ENCODE peak calls at places on chromosomes 16 and 17, in five cellular contexts. I is HepG2, Q is K562, U is H1, Y is GM12878. C is an unnamed sample.

GRCh38 chr17:58344047-58344790 is 7.8 kb downstream of the SUPT4H1 start:
- DNase-seq in U (no peak), Y (peak), Q (no peak), I (no peak), C (no peak)

GRCh38 chr16:30351586-30352419 is 3.3 kb downstream of the CD2BP2 start:
- DNase-seq in U (no peak), Y (no peak), I (no peak), Q (no peak), C (peak)

GRCh38 chr17:54270499-54270898 is 447.8 kb downstream of the KIF2B start:
- DNase-seq in Y (no peak), Q (no peak), U (no peak), I (no peak), C (no peak)

GRCh38 chr16:77993111-77993571 is 29.2 kb upstream of the CLEC3A start:
- DNase-seq in Y (no peak), Q (no peak), U (no peak), I (no peak), C (no peak)

GRCh38 chr16:65285128-65286120 is 163.6 kb upstream of the CDH11 start:
- DNase-seq in U (no peak), I (no peak), Y (no peak), Q (no peak), C (no peak)

GRCh38 chr16:73183678-73184092 is 135.8 kb upstream of the ZFHX3 start:
- DNase-seq in U (no peak), I (no peak), Q (no peak), Y (no peak), C (no peak)

GRCh38 chr17:43908111-43908721 is 880 bp upstream of the MPP2 start:
- DNase-seq in U (peak), Y (no peak), I (no peak), Q (peak), C (peak)

GRCh38 chr17:49646391-49647255 is 31.3 kb downstream of the SPOP start:
- DNase-seq in I (peak), U (no peak), Q (no peak), Y (peak), C (peak)

GRCh38 chr17:57524790-57525543 is 220.1 kb downstream of the CCDC182 start:
- DNase-seq in U (no peak), Y (no peak), I (peak), Q (no peak), C (no peak)

DNA sequence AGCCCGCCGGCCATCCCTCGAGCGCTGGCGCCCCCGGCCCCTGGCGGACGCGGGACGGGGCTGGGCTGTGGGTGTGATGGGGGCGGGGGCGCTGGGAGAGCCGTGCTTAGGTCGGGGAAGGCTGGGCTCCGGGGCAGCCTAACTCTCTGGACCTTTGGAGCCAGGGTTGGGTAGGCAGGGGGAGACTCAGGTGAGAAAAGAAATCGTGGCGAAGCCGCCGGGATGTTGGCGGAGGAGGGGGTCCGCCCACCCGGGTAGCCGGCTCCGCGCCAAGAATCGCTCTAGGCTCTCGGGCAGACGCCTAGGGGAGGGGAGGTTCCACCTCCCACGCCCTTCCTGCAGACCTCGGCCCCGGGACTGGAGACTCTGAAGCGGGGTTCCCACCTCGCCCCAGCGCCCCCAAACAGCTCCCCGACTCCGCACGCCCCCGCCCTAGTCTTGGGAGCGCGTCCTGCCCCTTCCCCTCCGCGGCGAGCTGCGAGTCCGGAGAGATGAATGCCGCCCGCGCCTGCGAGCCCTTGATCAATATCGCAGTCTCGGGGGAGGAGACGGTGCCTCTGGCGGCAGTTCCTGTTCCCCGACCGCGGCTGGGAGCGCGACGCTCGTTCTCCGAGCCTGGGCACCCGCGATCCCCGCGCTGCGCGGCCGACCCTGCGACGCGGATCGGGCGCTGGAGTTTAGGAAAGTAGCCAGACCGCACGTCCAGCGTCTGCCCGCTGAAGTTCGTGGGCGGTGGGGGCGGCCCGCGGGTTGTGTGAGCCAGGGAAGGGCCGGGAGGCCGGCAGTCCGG is 658 bp downstream of the CRHR1 start:
- DNase-seq in Y (no peak), U (peak), I (peak), Q (peak), C (no peak)
- TF ChIP-seq EZH2 in Y (peak), U (peak), I (peak), Q (no peak), C (no peak)

GRCh38 chr17:66715745-66716156 is 119.2 kb upstream of the CACNG5 start:
- DNase-seq in Y (peak), U (no peak), Q (no peak), I (peak), C (peak)
- TF ChIP-seq ZNF274 in Y (no peak), U (no peak), Q (no peak), I (no peak), C (no peak)

GRCh38 chr17:2102931-2103398 is 48.1 kb downstream of the HIC1 start:
- DNase-seq in U (no peak), I (no peak), Q (no peak), Y (no peak), C (peak)
- TF ChIP-seq POLR2AphosphoS5 in U (no peak), I (no peak), Q (no peak), Y (no peak), C (no peak)

GRCh38 chr17:79281803-79282202 is 207.2 kb downstream of the ENGASE start:
- DNase-seq in Y (no peak), U (no peak), Q (no peak), I (peak), C (no peak)
- TF ChIP-seq EZH2 in Y (no peak), U (no peak), Q (no peak), I (no peak), C (peak)